ENCODE peak calls at places on chromosomes 11 and 22, in eight cellular contexts. One of them, this sample, is unnamed.

GRCh38 chr11:60853469-60853950 is 2.2 kb downstream of the PTGDR2 start:
- DNase-seq in hepatic stellate cell: no peak
- DNase-seq in iPS DF 19.7: no peak
- DNase-seq in dorsolateral prefrontal cortex: no peak
- DNase-seq in cardiac septum: no peak
- DNase-seq in stimulated activated CD4-positive, alpha-beta T cell treated with anti-CD3 and anti-CD28 coated beads, TNF-alpha, amount 100 ng/mL, for 1 hour: no peak
- DNase-seq in NCI-H1436: no peak
- DNase-seq in adrenal gland: no peak
- DNase-seq in this sample: no peak

GRCh38 chr11:115548878-115549528 is 44.8 kb upstream of the CADM1 start:
- DNase-seq in hepatic stellate cell: no peak
- DNase-seq in iPS DF 19.7: peak
- DNase-seq in dorsolateral prefrontal cortex: no peak
- DNase-seq in cardiac septum: no peak
- DNase-seq in stimulated activated CD4-positive, alpha-beta T cell treated with anti-CD3 and anti-CD28 coated beads, TNF-alpha, amount 100 ng/mL, for 1 hour: no peak
- DNase-seq in NCI-H1436: peak
- DNase-seq in adrenal gland: no peak
- DNase-seq in this sample: no peak

GRCh38 chr11:33942954-33943353 is 51.1 kb upstream of the LMO2 start:
- DNase-seq in hepatic stellate cell: no peak
- DNase-seq in iPS DF 19.7: no peak
- DNase-seq in dorsolateral prefrontal cortex: no peak
- DNase-seq in cardiac septum: no peak
- DNase-seq in stimulated activated CD4-positive, alpha-beta T cell treated with anti-CD3 and anti-CD28 coated beads, TNF-alpha, amount 100 ng/mL, for 1 hour: no peak
- DNase-seq in NCI-H1436: no peak
- DNase-seq in adrenal gland: peak
- DNase-seq in this sample: no peak

GRCh38 chr22:26321469-26321913 is 107.6 kb upstream of the ASPHD2 start:
- DNase-seq in hepatic stellate cell: peak
- DNase-seq in iPS DF 19.7: no peak
- DNase-seq in dorsolateral prefrontal cortex: peak
- DNase-seq in cardiac septum: peak
- DNase-seq in stimulated activated CD4-positive, alpha-beta T cell treated with anti-CD3 and anti-CD28 coated beads, TNF-alpha, amount 100 ng/mL, for 1 hour: no peak
- DNase-seq in NCI-H1436: no peak
- DNase-seq in adrenal gland: peak
- DNase-seq in this sample: no peak

GRCh38 chr11:112797072-112797471 is 164.1 kb upstream of the NCAM1 start:
- DNase-seq in hepatic stellate cell: no peak
- DNase-seq in iPS DF 19.7: peak
- DNase-seq in dorsolateral prefrontal cortex: no peak
- DNase-seq in cardiac septum: no peak
- DNase-seq in stimulated activated CD4-positive, alpha-beta T cell treated with anti-CD3 and anti-CD28 coated beads, TNF-alpha, amount 100 ng/mL, for 1 hour: no peak
- DNase-seq in NCI-H1436: no peak
- DNase-seq in adrenal gland: no peak
- DNase-seq in this sample: no peak

GRCh38 chr11:109423114-109423859 is 1.3 kb downstream of the C11orf87 start:
- DNase-seq in hepatic stellate cell: peak
- DNase-seq in iPS DF 19.7: no peak
- DNase-seq in dorsolateral prefrontal cortex: peak
- DNase-seq in cardiac septum: no peak
- DNase-seq in stimulated activated CD4-positive, alpha-beta T cell treated with anti-CD3 and anti-CD28 coated beads, TNF-alpha, amount 100 ng/mL, for 1 hour: no peak
- DNase-seq in NCI-H1436: no peak
- DNase-seq in adrenal gland: no peak
- DNase-seq in this sample: no peak

GRCh38 chr11:18310800-18311340 is 11.1 kb downstream of the HPS5 start:
- DNase-seq in hepatic stellate cell: no peak
- DNase-seq in iPS DF 19.7: no peak
- DNase-seq in dorsolateral prefrontal cortex: no peak
- DNase-seq in cardiac septum: no peak
- DNase-seq in stimulated activated CD4-positive, alpha-beta T cell treated with anti-CD3 and anti-CD28 coated beads, TNF-alpha, amount 100 ng/mL, for 1 hour: no peak
- DNase-seq in NCI-H1436: no peak
- DNase-seq in adrenal gland: peak
- DNase-seq in this sample: no peak

GRCh38 chr11:35845860-35846259 is 98.0 kb upstream of the LDLRAD3 start:
- DNase-seq in hepatic stellate cell: no peak
- DNase-seq in iPS DF 19.7: no peak
- DNase-seq in dorsolateral prefrontal cortex: no peak
- DNase-seq in cardiac septum: no peak
- DNase-seq in stimulated activated CD4-positive, alpha-beta T cell treated with anti-CD3 and anti-CD28 coated beads, TNF-alpha, amount 100 ng/mL, for 1 hour: no peak
- DNase-seq in NCI-H1436: no peak
- DNase-seq in adrenal gland: no peak
- DNase-seq in this sample: no peak

GRCh38 chr11:119320593-119321524 is 3.9 kb upstream of the MCAM start:
- DNase-seq in hepatic stellate cell: peak
- DNase-seq in iPS DF 19.7: no peak
- DNase-seq in dorsolateral prefrontal cortex: no peak
- DNase-seq in cardiac septum: no peak
- DNase-seq in stimulated activated CD4-positive, alpha-beta T cell treated with anti-CD3 and anti-CD28 coated beads, TNF-alpha, amount 100 ng/mL, for 1 hour: no peak
- DNase-seq in NCI-H1436: no peak
- DNase-seq in adrenal gland: peak
- DNase-seq in this sample: peak

GRCh38 chr11:82701847-82702520 is 31.7 kb downstream of the FAM181B start:
- DNase-seq in hepatic stellate cell: peak
- DNase-seq in iPS DF 19.7: no peak
- DNase-seq in dorsolateral prefrontal cortex: no peak
- DNase-seq in cardiac septum: no peak
- DNase-seq in stimulated activated CD4-positive, alpha-beta T cell treated with anti-CD3 and anti-CD28 coated beads, TNF-alpha, amount 100 ng/mL, for 1 hour: no peak
- DNase-seq in NCI-H1436: peak
- DNase-seq in adrenal gland: peak
- DNase-seq in this sample: no peak

GRCh38 chr22:45548991-45549736 is 46.5 kb downstream of the FBLN1 start:
- DNase-seq in hepatic stellate cell: no peak
- DNase-seq in iPS DF 19.7: no peak
- DNase-seq in dorsolateral prefrontal cortex: no peak
- DNase-seq in cardiac septum: no peak
- DNase-seq in stimulated activated CD4-positive, alpha-beta T cell treated with anti-CD3 and anti-CD28 coated beads, TNF-alpha, amount 100 ng/mL, for 1 hour: no peak
- DNase-seq in NCI-H1436: no peak
- DNase-seq in adrenal gland: no peak
- DNase-seq in this sample: no peak

GRCh38 chr11:69402251-69402892 is 79.1 kb upstream of the LINC01488 start:
- DNase-seq in hepatic stellate cell: peak
- DNase-seq in iPS DF 19.7: no peak
- DNase-seq in dorsolateral prefrontal cortex: no peak
- DNase-seq in cardiac septum: peak
- DNase-seq in stimulated activated CD4-positive, alpha-beta T cell treated with anti-CD3 and anti-CD28 coated beads, TNF-alpha, amount 100 ng/mL, for 1 hour: no peak
- DNase-seq in NCI-H1436: no peak
- DNase-seq in adrenal gland: no peak
- DNase-seq in this sample: no peak

GRCh38 chr11:451738-452137 is 1.7 kb downstream of the PTDSS2 start:
- DNase-seq in hepatic stellate cell: no peak
- DNase-seq in iPS DF 19.7: no peak
- DNase-seq in dorsolateral prefrontal cortex: no peak
- DNase-seq in cardiac septum: no peak
- DNase-seq in stimulated activated CD4-positive, alpha-beta T cell treated with anti-CD3 and anti-CD28 coated beads, TNF-alpha, amount 100 ng/mL, for 1 hour: no peak
- DNase-seq in NCI-H1436: no peak
- DNase-seq in adrenal gland: no peak
- DNase-seq in this sample: no peak

GRCh38 chr22:48894064-48894671 is 933.5 kb downstream of the BRD1 start:
- DNase-seq in hepatic stellate cell: no peak
- DNase-seq in iPS DF 19.7: no peak
- DNase-seq in dorsolateral prefrontal cortex: no peak
- DNase-seq in cardiac septum: no peak
- DNase-seq in stimulated activated CD4-positive, alpha-beta T cell treated with anti-CD3 and anti-CD28 coated beads, TNF-alpha, amount 100 ng/mL, for 1 hour: no peak
- DNase-seq in NCI-H1436: no peak
- DNase-seq in adrenal gland: peak
- DNase-seq in this sample: peak

GRCh38 chr11:132072044-132072879 is 701.8 kb downstream of the NTM start:
- DNase-seq in hepatic stellate cell: peak
- DNase-seq in iPS DF 19.7: no peak
- DNase-seq in dorsolateral prefrontal cortex: no peak
- DNase-seq in cardiac septum: no peak
- DNase-seq in stimulated activated CD4-positive, alpha-beta T cell treated with anti-CD3 and anti-CD28 coated beads, TNF-alpha, amount 100 ng/mL, for 1 hour: no peak
- DNase-seq in NCI-H1436: no peak
- DNase-seq in adrenal gland: no peak
- DNase-seq in this sample: no peak

GRCh38 chr11:123239371-123240150 is 44.5 kb upstream of the CLMP start:
- DNase-seq in hepatic stellate cell: no peak
- DNase-seq in iPS DF 19.7: no peak
- DNase-seq in dorsolateral prefrontal cortex: peak
- DNase-seq in cardiac septum: no peak
- DNase-seq in stimulated activated CD4-positive, alpha-beta T cell treated with anti-CD3 and anti-CD28 coated beads, TNF-alpha, amount 100 ng/mL, for 1 hour: no peak
- DNase-seq in NCI-H1436: no peak
- DNase-seq in adrenal gland: no peak
- DNase-seq in this sample: no peak

GRCh38 chr22:45597460-45598192 is 74.0 kb upstream of the ATXN10 start:
- DNase-seq in hepatic stellate cell: no peak
- DNase-seq in iPS DF 19.7: no peak
- DNase-seq in dorsolateral prefrontal cortex: no peak
- DNase-seq in cardiac septum: no peak
- DNase-seq in stimulated activated CD4-positive, alpha-beta T cell treated with anti-CD3 and anti-CD28 coated beads, TNF-alpha, amount 100 ng/mL, for 1 hour: no peak
- DNase-seq in NCI-H1436: no peak
- DNase-seq in adrenal gland: no peak
- DNase-seq in this sample: no peak

GRCh38 chr11:27011560-27012253 is 17.8 kb downstream of the FIBIN start:
- DNase-seq in hepatic stellate cell: no peak
- DNase-seq in iPS DF 19.7: no peak
- DNase-seq in dorsolateral prefrontal cortex: no peak
- DNase-seq in cardiac septum: no peak
- DNase-seq in stimulated activated CD4-positive, alpha-beta T cell treated with anti-CD3 and anti-CD28 coated beads, TNF-alpha, amount 100 ng/mL, for 1 hour: no peak
- DNase-seq in NCI-H1436: no peak
- DNase-seq in adrenal gland: no peak
- DNase-seq in this sample: no peak

GRCh38 chr11:61911701-61912529 is 5.5 kb downstream of the RAB3IL1 start:
- DNase-seq in hepatic stellate cell: no peak
- DNase-seq in iPS DF 19.7: no peak
- DNase-seq in dorsolateral prefrontal cortex: peak
- DNase-seq in cardiac septum: peak
- DNase-seq in stimulated activated CD4-positive, alpha-beta T cell treated with anti-CD3 and anti-CD28 coated beads, TNF-alpha, amount 100 ng/mL, for 1 hour: no peak
- DNase-seq in NCI-H1436: no peak
- DNase-seq in adrenal gland: peak
- DNase-seq in this sample: peak

GRCh38 chr22:40603088-40603605 is 33.4 kb downstream of the MRTFA start:
- DNase-seq in hepatic stellate cell: peak
- DNase-seq in iPS DF 19.7: no peak
- DNase-seq in dorsolateral prefrontal cortex: no peak
- DNase-seq in cardiac septum: no peak
- DNase-seq in stimulated activated CD4-positive, alpha-beta T cell treated with anti-CD3 and anti-CD28 coated beads, TNF-alpha, amount 100 ng/mL, for 1 hour: no peak
- DNase-seq in NCI-H1436: no peak
- DNase-seq in adrenal gland: peak
- DNase-seq in this sample: no peak

GRCh38 chr11:120389693-120390584 is 53.7 kb downstream of the ARHGEF12 start:
- DNase-seq in hepatic stellate cell: no peak
- DNase-seq in iPS DF 19.7: no peak
- DNase-seq in dorsolateral prefrontal cortex: no peak
- DNase-seq in cardiac septum: no peak
- DNase-seq in stimulated activated CD4-positive, alpha-beta T cell treated with anti-CD3 and anti-CD28 coated beads, TNF-alpha, amount 100 ng/mL, for 1 hour: no peak
- DNase-seq in NCI-H1436: no peak
- DNase-seq in adrenal gland: no peak
- DNase-seq in this sample: no peak

GRCh38 chr11:34890089-34890488 is 26.1 kb downstream of the APIP start:
- DNase-seq in hepatic stellate cell: no peak
- DNase-seq in iPS DF 19.7: no peak
- DNase-seq in dorsolateral prefrontal cortex: no peak
- DNase-seq in cardiac septum: no peak
- DNase-seq in stimulated activated CD4-positive, alpha-beta T cell treated with anti-CD3 and anti-CD28 coated beads, TNF-alpha, amount 100 ng/mL, for 1 hour: no peak
- DNase-seq in NCI-H1436: no peak
- DNase-seq in adrenal gland: no peak
- DNase-seq in this sample: no peak

GRCh38 chr11:12216542-12217422 is 106.4 kb downstream of the MICAL2 start:
- DNase-seq in hepatic stellate cell: no peak
- DNase-seq in iPS DF 19.7: no peak
- DNase-seq in dorsolateral prefrontal cortex: no peak
- DNase-seq in cardiac septum: no peak
- DNase-seq in stimulated activated CD4-positive, alpha-beta T cell treated with anti-CD3 and anti-CD28 coated beads, TNF-alpha, amount 100 ng/mL, for 1 hour: no peak
- DNase-seq in NCI-H1436: no peak
- DNase-seq in adrenal gland: no peak
- DNase-seq in this sample: no peak

GRCh38 chr11:10622957-10623787 is 54.7 kb upstream of the LYVE1 start:
- DNase-seq in hepatic stellate cell: no peak
- DNase-seq in iPS DF 19.7: no peak
- DNase-seq in dorsolateral prefrontal cortex: no peak
- DNase-seq in cardiac septum: peak
- DNase-seq in stimulated activated CD4-positive, alpha-beta T cell treated with anti-CD3 and anti-CD28 coated beads, TNF-alpha, amount 100 ng/mL, for 1 hour: no peak
- DNase-seq in NCI-H1436: no peak
- DNase-seq in adrenal gland: peak
- DNase-seq in this sample: peak